ENCODE peak calls at places on chromosome 17, in four cellular contexts. O is colonic mucosa, V is cardiac muscle cell, D is tibial artery. U is an unnamed sample. For H3K9me3, the result is how much of the 10 kb centered on the place peaks cover.

GRCh38 chr17:62718420-62718819 is 89.7 kb downstream of the MARCHF10 start:
- DNase-seq in O (no peak), V (peak), D (no peak), U (no peak)

GRCh38 chr17:60229189-60229802 is 79.5 kb downstream of the CA4 start:
- DNase-seq in O (no peak), V (no peak), D (no peak), U (no peak)

GRCh38 chr17:63961355-63962207 is 11.1 kb downstream of the SCN4A start:
- DNase-seq in O (peak), V (peak), D (peak), U (no peak)

GRCh38 chr17:32335647-32336046 is 6.3 kb downstream of the C17orf75 start:
- DNase-seq in O (no peak), V (no peak), D (no peak), U (no peak)

GRCh38 chr17:40485851-40486512 is 15.4 kb downstream of the TNS4 start:
- DNase-seq in O (no peak), V (no peak), D (peak), U (no peak)

GRCh38 chr17:77436058-77436442 is 295.3 kb downstream of the SEC14L1 start:
- DNase-seq in O (no peak), V (peak), D (no peak), U (no peak)

GRCh38 chr17:17146791-17147406 is 59.2 kb downstream of the PLD6 start:
- DNase-seq in O (no peak), V (no peak), D (no peak), U (peak)

GRCh38 chr17:46986401-46986800 is 7.3 kb upstream of the RPRML start:
- DNase-seq in O (no peak), V (no peak), D (no peak), U (no peak)

GRCh38 chr17:77266891-77267341 is 126.1 kb downstream of the SEC14L1 start:
- DNase-seq in O (no peak), V (no peak), D (no peak), U (no peak)

GRCh38 chr17:9402590-9403199 is 172.9 kb downstream of the STX8 start:
- DNase-seq in O (peak), V (peak), D (no peak), U (no peak)

GRCh38 chr17:68328676-68329075 is 37.4 kb downstream of the ARSG start:
- DNase-seq in O (no peak), V (no peak), D (no peak), U (no peak)

GRCh38 chr17:30344283-30345088 is 10.6 kb upstream of the TMIGD1 start:
- DNase-seq in O (peak), V (peak), D (no peak), U (no peak)

GRCh38 chr17:16584273-16584995 is 15.4 kb upstream of the ZNF287 start:
- DNase-seq in O (peak), V (peak), D (peak), U (peak)

GRCh38 chr17:71423871-71424546 is 696.8 kb upstream of the SOX9 start:
- DNase-seq in O (no peak), V (no peak), D (no peak), U (no peak)

GRCh38 chr17:54426287-54426886 is 474.3 kb upstream of the TOM1L1 start:
- DNase-seq in O (no peak), V (peak), D (no peak), U (no peak)

GRCh38 chr17:45753645-45754225 is 30.4 kb upstream of the CRHR1 start:
- DNase-seq in O (no peak), V (no peak), D (no peak), U (no peak)

GRCh38 chr17:27530791-27531391 is 74.6 kb downstream of the KSR1 start:
- DNase-seq in O (no peak), V (no peak), D (peak), U (no peak)

GRCh38 chr17:15947976-15948752 is 3.2 kb downstream of the ADORA2B start:
- DNase-seq in O (peak), V (no peak), D (no peak), U (no peak)

GRCh38 chr17:60230358-60230757 is 80.6 kb downstream of the CA4 start:
- DNase-seq in O (no peak), V (no peak), D (no peak), U (no peak)

GRCh38 chr17:7834554-7834890 is 505 bp downstream of the KDM6B start:
- DNase-seq in O (peak), V (no peak), D (peak), U (peak)

GRCh38 chr17:80704381-80704819 is 159.8 kb downstream of the RPTOR start:
- DNase-seq in O (no peak), V (no peak), D (no peak), U (no peak)

GRCh38 chr17:5769936-5770335 is 185.6 kb upstream of the NLRP1 start:
- DNase-seq in O (no peak), V (no peak), D (no peak), U (no peak)

GRCh38 chr17:50925296-50925891 is 59.2 kb upstream of the TOB1 start:
- DNase-seq in O (no peak), V (no peak), D (no peak), U (no peak)

GRCh38 chr17:82528484-82529265 is 9.1 kb downstream of the FOXK2 start:
- DNase-seq in O (peak), V (no peak), D (peak), U (no peak)

GRCh38 chr17:49873466-49873865 is 25.6 kb upstream of the TAC4 start:
- DNase-seq in O (no peak), V (no peak), D (no peak), U (no peak)

GRCh38 chr17:17076066-17076465 is 33.8 kb downstream of the MPRIP start:
- DNase-seq in O (no peak), V (no peak), D (peak), U (no peak)

GRCh38 chr17:52740006-52740405 is 581.5 kb upstream of the CA10 start:
- DNase-seq in O (no peak), V (no peak), D (no peak), U (no peak)
- H3K9me3 ChIP-seq in O (under half), V (under half), D (under half), U (under half)

DNA sequence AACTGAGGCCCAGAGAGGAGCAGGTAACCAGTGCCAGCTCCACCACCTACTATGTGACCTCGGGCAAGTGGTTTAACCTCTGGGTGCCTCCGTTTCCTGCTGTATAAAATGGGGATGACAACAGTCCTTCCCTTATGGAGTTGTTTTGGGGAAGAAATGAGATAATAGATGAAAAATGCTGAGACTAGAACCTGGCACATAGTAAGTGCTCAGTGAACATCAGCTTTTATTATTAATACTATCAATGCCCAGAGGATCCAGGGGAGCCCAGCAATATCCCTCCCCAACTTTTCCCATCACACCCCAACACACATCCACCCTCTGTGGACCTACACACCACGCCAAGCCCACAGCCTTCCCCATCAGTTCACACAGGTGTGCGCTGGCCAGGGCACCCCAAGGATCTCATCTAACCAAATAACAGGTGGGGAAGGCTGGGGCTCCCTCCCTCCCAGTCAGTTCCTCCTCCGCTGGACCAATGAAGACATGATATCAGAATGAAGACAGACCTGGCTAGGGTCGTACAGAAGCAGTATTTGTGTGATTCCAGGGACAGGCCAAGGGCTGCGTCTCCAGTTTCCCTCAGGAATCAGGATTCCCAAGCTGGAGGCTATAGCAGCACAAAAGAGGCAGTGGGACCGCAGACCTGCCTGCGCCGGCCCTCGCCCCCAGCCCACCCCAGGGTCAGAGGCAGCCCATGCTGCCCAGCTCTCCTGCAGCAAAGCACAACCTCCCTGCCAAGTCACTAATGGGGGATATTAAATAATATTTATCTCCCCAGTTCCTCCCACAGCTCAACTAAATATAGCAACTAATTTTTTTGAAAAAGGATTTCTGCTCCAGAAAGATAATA is 1.8 kb downstream of the ATP2A3 start:
- DNase-seq in O (no peak), V (no peak), D (no peak), U (no peak)
- H3K27ac ChIP-seq in O (peak), V (no peak), D (no peak), U (peak)

GRCh38 chr17:22703786-22704441 is 1011.6 kb downstream of the KCNJ18 start:
- DNase-seq in O (no peak), V (no peak), D (no peak), U (no peak)
- H3K9me3 ChIP-seq in O (under half), V (under half), D (under half), U (under half)

GRCh38 chr17:876272-876671 is 94.1 kb downstream of the MRM3 start:
- DNase-seq in O (no peak), V (no peak), D (no peak), U (peak)
- H3K27ac ChIP-seq in O (no peak), V (no peak), D (no peak), U (no peak)

GRCh38 chr17:22704674-22705073 is 1012.4 kb downstream of the KCNJ18 start:
- DNase-seq in O (no peak), V (no peak), D (no peak), U (no peak)

GRCh38 chr17:22703204-22703603 is 1010.9 kb downstream of the KCNJ18 start:
- DNase-seq in O (no peak), V (no peak), D (no peak), U (no peak)

DNA sequence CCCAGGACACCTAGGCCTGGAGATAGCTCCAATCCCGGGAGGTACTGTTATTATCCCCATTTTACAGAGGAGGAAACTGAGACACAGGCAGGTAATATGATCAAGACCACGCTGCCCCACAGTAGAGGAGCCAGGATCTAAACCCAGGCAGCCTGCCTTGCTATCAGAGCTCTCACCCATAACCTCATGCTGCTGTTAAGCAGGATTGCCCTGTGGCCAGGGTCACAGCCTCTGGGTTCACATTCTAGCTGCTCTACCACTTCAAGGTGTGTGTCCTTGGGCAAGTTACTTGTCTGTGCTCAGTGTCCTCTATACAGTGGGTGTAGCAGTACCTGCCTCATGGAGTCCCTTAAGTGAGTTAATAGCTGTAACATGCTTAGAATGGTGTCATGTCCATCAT is 1015.3 kb downstream of the KCNJ18 start:
- DNase-seq in O (no peak), V (no peak), D (no peak), U (no peak)
- H3K9me3 ChIP-seq in O (under half), V (under half), D (under half), U (under half)

GRCh38 chr17:35065880-35066279 is 2.4 kb upstream of the RFFL start:
- DNase-seq in O (no peak), V (no peak), D (no peak), U (no peak)
- H3K27ac ChIP-seq in O (no peak), V (no peak), D (no peak), U (no peak)

GRCh38 chr17:69959291-69959690 is 115.7 kb upstream of the KCNJ16 start:
- DNase-seq in O (no peak), V (no peak), D (no peak), U (no peak)
- H3K9me3 ChIP-seq in O (under half), V (under half), D (under half), U (under half)

GRCh38 chr17:18233803-18234518 is 8.5 kb downstream of the LLGL1 start:
- DNase-seq in O (no peak), V (no peak), D (no peak), U (no peak)

GRCh38 chr17:18229771-18230170 is 4.3 kb downstream of the LLGL1 start:
- DNase-seq in O (no peak), V (no peak), D (no peak), U (no peak)

GRCh38 chr17:18229254-18229653 is 3.8 kb downstream of the LLGL1 start:
- DNase-seq in O (no peak), V (no peak), D (no peak), U (no peak)

GRCh38 chr17:18230288-18231141 is 5.1 kb downstream of the LLGL1 start:
- DNase-seq in O (no peak), V (no peak), D (no peak), U (no peak)

DNA sequence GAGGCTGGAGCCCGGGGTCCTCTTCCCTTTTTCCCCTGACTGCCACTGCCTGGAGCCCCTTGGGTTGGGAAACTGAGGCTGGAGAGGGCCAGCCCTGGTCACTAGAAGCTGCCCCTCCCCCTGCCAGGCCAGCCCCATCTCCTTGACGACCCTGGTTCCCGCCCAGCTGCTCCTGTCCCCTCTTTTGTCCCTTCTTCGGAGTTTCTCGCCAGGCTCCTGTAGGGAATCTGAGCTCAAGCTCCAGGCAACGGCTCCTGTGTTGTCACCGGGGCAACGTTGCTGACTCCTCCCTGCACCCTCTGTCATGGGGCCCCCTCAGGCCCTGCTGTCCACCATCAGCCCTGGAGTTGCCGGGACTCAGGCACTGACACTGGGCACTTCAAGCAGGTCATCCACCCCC is 5.7 kb downstream of the LLGL1 start:
- DNase-seq in O (no peak), V (peak), D (no peak), U (no peak)
- H3K27ac ChIP-seq in O (no peak), V (no peak), D (no peak), U (no peak)

GRCh38 chr17:3208484-3208883 is 1.0 kb downstream of the OR1A1 start:
- DNase-seq in O (no peak), V (no peak), D (no peak), U (no peak)

DNA sequence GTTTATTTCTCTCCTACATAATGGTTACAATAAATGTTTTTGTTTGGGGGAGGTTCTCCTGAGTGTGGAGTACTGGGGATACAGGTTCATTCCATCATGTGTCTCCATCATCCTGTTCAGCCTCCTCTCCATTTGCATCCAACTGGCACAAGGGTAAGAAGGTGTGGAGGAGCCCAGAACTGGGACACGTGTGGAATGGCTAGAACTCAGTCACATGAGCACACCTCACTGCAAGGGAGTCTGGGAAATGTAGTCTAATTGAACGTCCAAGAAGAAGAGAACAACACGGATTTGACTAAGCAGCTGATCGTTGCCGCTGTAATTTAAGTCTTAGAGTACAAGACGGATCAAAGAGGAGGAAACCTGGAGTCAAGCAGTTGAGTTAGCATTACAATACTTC is 6.1 kb downstream of the OR1A1 start:
- DNase-seq in O (no peak), V (no peak), D (no peak), U (no peak)
- H3K9me3 ChIP-seq in O (under half), V (under half), D (under half), U (under half)

DNA sequence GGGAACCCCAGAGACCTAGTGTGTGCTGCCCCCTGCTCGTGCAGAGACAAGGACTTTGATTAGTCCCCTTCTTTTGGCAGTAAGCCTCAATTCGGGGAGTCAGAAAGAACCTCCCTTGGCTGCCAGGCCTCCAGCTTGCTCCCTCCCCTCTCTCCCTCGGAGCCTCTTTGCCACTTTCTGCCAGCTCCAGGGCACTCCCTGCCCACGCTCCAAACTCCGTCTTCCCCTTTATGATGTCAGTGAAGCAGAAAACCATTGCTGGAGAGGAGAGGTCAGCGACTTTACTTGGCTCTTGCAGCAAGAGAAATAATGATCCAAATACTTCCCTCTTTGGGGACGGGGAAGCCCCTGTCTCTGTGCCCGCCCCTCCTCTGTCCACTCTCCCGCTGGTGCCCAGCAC is 28.1 kb downstream of the TTYH2 start:
- DNase-seq in O (no peak), V (no peak), D (no peak), U (no peak)
- H3K27ac ChIP-seq in O (no peak), V (no peak), D (no peak), U (no peak)